ENCODE peak calls at places on chromosomes 12 and 14, in four cellular contexts. H is aorta; S is breast epithelium; N is effector memory CD4-positive, alpha-beta T cell. G is an unnamed sample. For H3K9me3, the result is how much of the 10 kb centered on the place peaks cover.

GRCh38 chr12:91877022-91877421 is 268.6 kb downstream of the BTG1 start:
- DNase-seq in H (peak), S (no peak), N (peak), G (peak)

GRCh38 chr14:42368234-42368633 is 761.6 kb downstream of the LRFN5 start:
- DNase-seq in H (no peak), S (no peak), N (no peak), G (no peak)

GRCh38 chr12:12725956-12726542 is 8.9 kb downstream of the CDKN1B start:
- DNase-seq in H (no peak), S (no peak), N (no peak), G (no peak)

GRCh38 chr12:104147346-104147745 is 9.3 kb upstream of the NFYB start:
- DNase-seq in H (no peak), S (no peak), N (no peak), G (no peak)

GRCh38 chr12:29283969-29284368 is 97.0 kb downstream of the ERGIC2 start:
- DNase-seq in H (no peak), S (no peak), N (no peak), G (no peak)

GRCh38 chr12:64900540-64900939 is 76.1 kb downstream of the TBC1D30 start:
- DNase-seq in H (no peak), S (no peak), N (no peak), G (no peak)

GRCh38 chr14:95018845-95019244 is 138.5 kb downstream of the DICER1 start:
- DNase-seq in H (no peak), S (no peak), N (no peak), G (no peak)

GRCh38 chr12:6958609-6959375 is 7.6 kb downstream of the PTPN6 start:
- DNase-seq in H (no peak), S (no peak), N (peak), G (peak)

GRCh38 chr12:59020541-59020940 is 100.2 kb upstream of the LRIG3 start:
- DNase-seq in H (no peak), S (no peak), N (no peak), G (no peak)

GRCh38 chr14:64960762-64961276 is 11.3 kb downstream of the RAB15 start:
- DNase-seq in H (no peak), S (peak), N (no peak), G (no peak)

GRCh38 chr12:6700646-6701051 is at the start of gene PIANP:
- DNase-seq in H (peak), S (no peak), N (peak), G (peak)

GRCh38 chr12:92079054-92079385 is 66.6 kb downstream of the BTG1 start:
- DNase-seq in H (no peak), S (no peak), N (no peak), G (no peak)

GRCh38 chr12:52630104-52630500 is 11.7 kb upstream of the KRT73 start:
- DNase-seq in H (no peak), S (no peak), N (no peak), G (no peak)

GRCh38 chr14:99654235-99655000 is 9.5 kb downstream of the HHIPL1 start:
- DNase-seq in H (peak), S (no peak), N (no peak), G (no peak)

GRCh38 chr14:64645220-64645891 is 58.9 kb upstream of the PLEKHG3 start:
- DNase-seq in H (no peak), S (no peak), N (no peak), G (no peak)

GRCh38 chr12:63917477-63917862 is 73.0 kb downstream of the SRGAP1 start:
- DNase-seq in H (no peak), S (no peak), N (no peak), G (no peak)

GRCh38 chr12:101536069-101536674 is 58.6 kb upstream of the MYBPC1 start:
- DNase-seq in H (no peak), S (no peak), N (no peak), G (no peak)

GRCh38 chr14:20614038-20614840 is 23.1 kb upstream of the RNASE12 start:
- DNase-seq in H (no peak), S (no peak), N (no peak), G (no peak)

GRCh38 chr14:33676135-33676566 is 274.7 kb downstream of the EGLN3 start:
- DNase-seq in H (peak), S (no peak), N (no peak), G (no peak)

DNA sequence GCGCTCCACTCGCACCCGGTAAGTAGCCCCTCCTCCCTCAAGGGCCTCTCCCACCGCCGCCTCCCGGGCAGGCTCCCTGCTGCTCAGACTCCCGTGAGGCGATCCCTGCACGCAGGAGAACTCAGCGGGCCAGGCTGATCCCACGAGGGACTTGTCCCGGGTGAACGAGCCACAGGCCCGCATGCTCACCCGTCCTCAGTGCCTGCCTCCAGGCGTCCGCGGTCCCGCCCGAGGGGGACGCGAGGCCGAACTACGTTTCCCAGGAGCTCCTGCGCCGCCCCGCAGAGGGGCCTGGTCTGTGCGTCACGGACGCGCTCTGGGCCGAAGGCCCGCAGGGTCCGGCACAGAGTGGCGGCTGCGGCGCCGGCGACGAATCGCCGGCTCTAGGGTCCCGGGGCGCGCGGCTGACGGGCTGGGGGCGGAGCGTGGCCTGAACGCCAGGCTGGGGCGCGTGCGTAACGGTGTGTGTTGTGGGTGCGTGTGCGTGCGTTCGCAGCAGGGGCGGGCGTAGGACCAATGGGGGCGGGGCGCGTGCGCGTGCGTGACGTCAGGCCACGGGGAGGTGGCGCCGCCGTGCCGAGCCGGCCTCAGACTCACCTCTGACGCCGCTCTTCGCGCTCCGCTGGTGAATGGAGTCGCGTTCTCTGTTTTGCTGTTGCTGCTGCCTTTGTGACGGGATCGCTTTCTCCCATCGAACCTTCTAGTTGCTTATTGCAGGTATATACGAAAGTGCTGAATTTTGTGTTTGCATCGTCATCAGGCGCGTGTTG is at the start of the genes ZNF10 and ZNF891:
- DNase-seq in H (peak), S (peak), N (peak), G (peak)
- H3K9me3 ChIP-seq in H (under half), S (half or more), N (under half), G (under half)

GRCh38 chr14:106556665-106557289 is 1030.4 kb downstream of the TMEM121 start:
- DNase-seq in H (no peak), S (no peak), N (peak), G (peak)

GRCh38 chr14:106564058-106564643 is 1037.8 kb downstream of the TMEM121 start:
- DNase-seq in H (no peak), S (no peak), N (peak), G (peak)

DNA sequence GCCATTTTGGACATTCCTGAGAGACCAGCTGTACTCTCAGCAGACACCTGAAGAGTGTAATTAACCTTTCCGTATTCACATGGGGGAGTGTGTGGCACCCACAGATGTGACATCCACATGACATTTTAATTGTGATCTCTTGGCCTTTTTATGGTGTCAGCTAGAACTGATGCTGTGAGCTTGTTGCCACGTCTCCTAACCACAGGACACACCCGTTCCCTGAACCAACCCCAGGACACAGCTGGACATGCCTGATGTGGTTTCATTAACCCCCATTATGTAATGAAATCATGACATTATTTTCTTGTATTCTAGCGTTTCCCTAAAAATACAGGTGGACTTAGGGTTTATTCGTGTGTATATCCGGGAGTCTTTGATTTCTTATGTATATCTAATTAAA is 1036.1 kb downstream of the TMEM121 start:
- DNase-seq in H (no peak), S (no peak), N (no peak), G (no peak)
- H3K9me3 ChIP-seq in H (under half), S (under half), N (under half), G (under half)

DNA sequence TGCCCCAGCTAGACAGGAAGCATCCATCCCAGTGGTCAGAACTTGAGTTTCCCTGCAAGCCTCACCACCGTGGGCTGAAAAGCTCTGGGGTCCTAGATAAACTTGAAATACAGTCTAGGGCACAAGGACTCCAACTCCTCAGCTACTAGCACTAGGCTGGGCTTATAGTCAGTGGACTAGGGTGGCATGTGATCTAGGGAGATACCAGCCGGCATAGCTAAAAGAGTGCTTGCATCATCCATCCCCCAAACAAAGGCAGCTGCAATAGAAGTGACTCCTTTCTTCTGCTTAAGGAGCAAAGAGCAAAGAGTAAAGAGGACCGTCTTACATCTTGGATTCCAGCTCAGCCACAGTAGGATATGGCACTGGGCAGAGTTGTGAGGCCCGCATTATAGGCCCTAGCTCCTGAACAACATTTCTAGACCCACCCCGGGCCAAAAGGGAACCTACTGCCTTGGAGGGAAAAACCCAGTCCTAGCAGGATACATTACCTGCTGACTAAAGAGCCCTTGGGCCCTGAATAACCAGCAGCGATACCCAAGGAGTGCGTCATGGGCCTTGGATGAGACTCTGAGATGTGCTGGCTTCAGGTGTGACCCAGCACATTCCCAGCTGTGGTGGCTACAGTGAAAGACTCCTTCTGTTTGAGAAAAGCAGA is 17.9 kb upstream of the SOS2 start:
- DNase-seq in H (no peak), S (no peak), N (no peak), G (no peak)
- H3K9me3 ChIP-seq in H (under half), S (under half), N (under half), G (under half)

GRCh38 chr12:125690841-125691240 is 625.6 kb downstream of the AACS start:
- DNase-seq in H (no peak), S (no peak), N (no peak), G (no peak)
- H3K9me3 ChIP-seq in H (under half), S (under half), N (under half), G (under half)

DNA sequence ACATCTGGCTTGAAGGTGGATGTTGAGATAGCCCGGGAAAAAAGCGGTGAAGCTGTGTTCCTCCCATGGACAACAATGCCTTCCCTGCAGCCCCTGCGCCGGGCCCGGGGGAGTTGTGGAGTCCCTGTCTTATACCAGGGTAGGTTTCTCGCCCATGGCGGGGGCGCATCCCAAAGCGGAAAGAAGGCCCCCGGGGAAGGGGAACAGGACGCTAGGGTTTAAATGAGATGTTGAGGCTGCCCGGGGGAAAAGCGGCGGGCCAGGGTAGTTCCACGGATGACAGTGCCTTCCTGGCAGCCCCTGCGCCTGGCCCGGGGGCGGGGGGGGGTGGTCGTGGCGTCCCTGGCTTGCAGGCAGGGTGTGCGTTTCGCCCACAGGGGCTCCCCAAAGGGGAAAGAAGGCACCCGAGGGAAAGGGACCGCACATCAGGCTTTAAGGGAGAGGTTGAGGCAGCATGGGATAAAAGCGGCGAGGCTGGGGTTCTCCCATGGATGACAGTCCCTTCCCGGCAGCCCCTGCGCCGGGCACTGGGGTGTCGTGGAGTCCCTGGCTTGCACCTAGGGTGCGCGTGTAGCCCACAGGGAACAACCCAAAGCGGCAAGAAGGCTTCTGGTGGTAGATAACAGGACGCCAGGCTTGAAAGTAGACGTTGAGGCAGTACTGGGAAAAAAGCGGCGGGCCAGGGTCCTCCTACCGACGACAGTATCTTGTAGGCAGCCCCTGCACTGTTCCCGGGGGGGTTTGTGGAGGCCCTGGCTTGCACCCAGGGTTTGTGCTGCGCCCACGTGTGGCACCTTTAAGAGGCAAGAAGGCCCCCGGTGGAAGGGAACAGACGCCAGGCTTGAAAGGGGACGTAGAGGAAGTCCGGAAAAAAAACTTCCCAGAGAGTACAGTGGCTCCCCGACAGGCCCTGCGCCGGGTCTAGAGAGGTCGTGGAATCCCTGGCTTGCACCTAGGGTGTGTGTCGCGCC is 160.8 kb upstream of the ALG10B start:
- DNase-seq in H (no peak), S (peak), N (no peak), G (no peak)
- H3K9me3 ChIP-seq in H (under half), S (under half), N (under half), G (under half)

GRCh38 chr14:106665814-106666213 is 1139.4 kb downstream of the TMEM121 start:
- DNase-seq in H (no peak), S (no peak), N (no peak), G (no peak)

GRCh38 chr14:106670006-106670405 is 1143.6 kb downstream of the TMEM121 start:
- DNase-seq in H (no peak), S (no peak), N (no peak), G (no peak)

GRCh38 chr14:106662947-106663346 is 1136.6 kb downstream of the TMEM121 start:
- DNase-seq in H (no peak), S (no peak), N (no peak), G (no peak)

DNA sequence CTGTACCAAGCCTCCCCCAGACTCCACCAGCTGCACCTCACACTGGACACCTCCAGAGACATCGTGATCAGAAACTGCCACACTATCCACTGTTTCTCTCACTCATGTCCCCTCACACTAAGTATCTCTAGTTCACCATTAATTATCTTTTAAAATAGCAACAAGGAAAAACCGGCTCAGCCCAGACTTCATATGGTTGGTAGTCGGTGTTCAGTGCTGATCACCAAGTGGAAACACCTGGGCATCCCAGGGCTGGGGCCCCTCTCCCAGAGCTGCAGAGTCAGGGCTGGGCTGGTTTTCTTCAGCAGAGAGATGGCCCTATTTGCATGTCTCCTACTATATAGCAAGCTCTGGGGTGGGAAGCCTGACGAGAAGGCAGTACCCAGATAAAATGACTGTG is 1140.0 kb downstream of the TMEM121 start:
- DNase-seq in H (no peak), S (no peak), N (no peak), G (no peak)
- H3K9me3 ChIP-seq in H (under half), S (under half), N (under half), G (under half)

GRCh38 chr14:103941462-103941861 is 867 bp downstream of the RD3L start:
- DNase-seq in H (no peak), S (no peak), N (no peak), G (no peak)

GRCh38 chr14:103946975-103947374 is 4.6 kb upstream of the RD3L start:
- DNase-seq in H (no peak), S (no peak), N (no peak), G (no peak)

GRCh38 chr14:103948442-103948841 is 6.1 kb upstream of the RD3L start:
- DNase-seq in H (no peak), S (no peak), N (no peak), G (no peak)

GRCh38 chr14:103941973-103942736 is at the start of gene RD3L:
- DNase-seq in H (no peak), S (no peak), N (no peak), G (no peak)

GRCh38 chr14:103943673-103944072 is 1.3 kb upstream of the RD3L start:
- DNase-seq in H (no peak), S (no peak), N (no peak), G (no peak)
- H3K9me3 ChIP-seq in H (under half), S (under half), N (under half), G (under half)

DNA sequence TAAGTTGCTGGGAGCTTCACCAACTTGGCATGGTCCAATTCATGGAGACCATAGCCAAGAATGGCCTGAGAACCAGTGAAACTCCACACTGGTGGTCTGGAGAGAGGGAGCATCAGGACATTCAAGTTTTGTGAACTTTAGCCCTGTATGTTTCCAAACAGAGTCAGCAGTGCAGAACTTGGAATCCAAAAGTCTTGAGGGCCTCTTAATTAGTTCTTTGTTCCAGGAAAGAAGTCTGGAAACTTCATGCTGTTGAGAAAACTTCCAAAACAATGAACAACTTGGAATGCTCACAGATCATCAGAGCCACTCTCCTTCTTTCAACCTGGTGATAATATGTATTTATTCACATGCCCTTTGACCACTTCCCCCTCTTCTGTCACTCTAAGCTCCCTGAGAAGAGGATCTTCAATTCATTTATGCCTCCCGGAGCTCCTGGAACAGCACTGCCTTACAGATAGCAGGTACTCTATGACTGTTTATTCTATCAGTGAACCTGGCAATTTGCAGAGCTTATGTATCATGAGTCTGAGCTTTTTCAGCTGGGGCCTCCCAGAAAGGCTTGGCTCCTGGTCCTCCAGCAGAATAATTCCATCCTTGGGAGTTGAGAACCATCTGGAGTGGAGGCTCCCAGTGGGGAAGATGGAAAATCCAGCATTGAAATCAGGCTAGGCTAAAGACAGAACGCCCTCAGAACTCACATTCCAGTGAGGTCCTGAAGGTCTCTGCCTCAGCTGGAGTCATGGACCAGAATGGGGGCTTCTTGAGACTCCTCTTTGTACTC is 191.4 kb downstream of the KTN1 start:
- DNase-seq in H (no peak), S (no peak), N (no peak), G (no peak)
- H3K9me3 ChIP-seq in H (under half), S (under half), N (under half), G (under half)